ENCODE peak calls at places on chromosomes 13 and 19, in four cellular contexts. T, D, R and Y are unnamed samples.

GRCh38 chr13:40220299-40220935 is 446.0 kb downstream of the FOXO1 start:
- DNase-seq in T (no peak), D (no peak), R (no peak), Y (no peak)

GRCh38 chr13:30846311-30846710 is 59.8 kb upstream of the MEDAG start:
- DNase-seq in T (no peak), D (no peak), R (no peak), Y (no peak)

GRCh38 chr13:61600360-61601033 is 184.8 kb upstream of the PCDH20 start:
- DNase-seq in T (no peak), D (no peak), R (no peak), Y (no peak)

GRCh38 chr19:7444042-7444441 is 44.8 kb downstream of the PEX11G start:
- DNase-seq in T (no peak), D (no peak), R (no peak), Y (no peak)

GRCh38 chr13:34357435-34358232 is 539.7 kb downstream of the RFC3 start:
- DNase-seq in T (peak; percentile 44), D (peak; percentile 11), R (no peak), Y (no peak)

GRCh38 chr19:33260628-33261418 is 35.2 kb upstream of the SLC7A10 start:
- DNase-seq in T (no peak), D (peak; percentile 73), R (no peak), Y (peak; percentile 92)

GRCh38 chr19:29926801-29927200 is 15.2 kb upstream of the URI1 start:
- DNase-seq in T (no peak), D (no peak), R (no peak), Y (no peak)

GRCh38 chr13:112588490-112589297 is 741 bp upstream of the TUBGCP3 start:
- DNase-seq in T (no peak), D (no peak), R (peak; percentile 32), Y (no peak)

GRCh38 chr19:6822311-6822670 is 49.8 kb downstream of the VAV1 start:
- DNase-seq in T (no peak), D (no peak), R (no peak), Y (no peak)

GRCh38 chr13:114022309-114022669 is 48.4 kb upstream of the C13orf46 start:
- DNase-seq in T (no peak), D (no peak), R (no peak), Y (no peak)

GRCh38 chr13:30744056-30744684 is 8.8 kb downstream of the ALOX5AP start:
- DNase-seq in T (no peak), D (peak; percentile 21), R (no peak), Y (no peak)

GRCh38 chr19:29952127-29952526 is 10.1 kb downstream of the URI1 start:
- DNase-seq in T (no peak), D (no peak), R (no peak), Y (no peak)

GRCh38 chr19:485583-486236 is 10.6 kb upstream of the MADCAM1 start:
- DNase-seq in T (no peak), D (no peak), R (no peak), Y (no peak)

GRCh38 chr19:5321851-5322681 is 18.5 kb downstream of the PTPRS start:
- DNase-seq in T (no peak), D (no peak), R (no peak), Y (peak; percentile 8)

GRCh38 chr19:11693505-11694499 is 44.9 kb downstream of the ZNF823 start:
- DNase-seq in T (peak; percentile 54), D (no peak), R (peak; percentile 55), Y (no peak)

GRCh38 chr19:752652-753517 is 2.0 kb downstream of the MISP start:
- DNase-seq in T (peak; percentile 87), D (no peak), R (no peak), Y (no peak)

GRCh38 chr13:33260168-33261098 is 25.1 kb downstream of the STARD13 start:
- DNase-seq in T (no peak), D (no peak), R (no peak), Y (no peak)

GRCh38 chr13:97659602-97660001 is 225.6 kb downstream of the RAP2A start:
- DNase-seq in T (no peak), D (no peak), R (no peak), Y (no peak)

GRCh38 chr13:35630551-35631275 is 154.2 kb upstream of the MAB21L1 start:
- DNase-seq in T (peak; percentile 30), D (no peak), R (peak; percentile 8), Y (no peak)

GRCh38 chr13:29743229-29743786 is 107.1 kb downstream of the UBL3 start:
- DNase-seq in T (no peak), D (no peak), R (no peak), Y (no peak)

GRCh38 chr19:45076029-45076850 is at the start of gene ZNF296:
- DNase-seq in T (peak; percentile 80), D (peak; percentile 73), R (peak; percentile 64), Y (peak; percentile 67)

GRCh38 chr13:31045621-31046081 is 113.2 kb downstream of the TEX26 start:
- DNase-seq in T (peak; percentile 84), D (peak; percentile 17), R (peak; percentile 52), Y (no peak)

GRCh38 chr19:7681336-7682174 is 922 bp downstream of the TRAPPC5 start:
- DNase-seq in T (peak; percentile 90), D (peak; percentile 93), R (no peak), Y (no peak)

GRCh38 chr19:48810151-48810550 is 678 bp downstream of the BCAT2 start:
- DNase-seq in T (no peak), D (no peak), R (no peak), Y (no peak)

GRCh38 chr13:111384441-111385181 is 64.2 kb downstream of the TEX29 start:
- DNase-seq in T (no peak), D (peak; percentile 37), R (no peak), Y (peak; percentile 91)

GRCh38 chr19:42528354-42529247 is at the start of gene CEACAM1:
- DNase-seq in T (peak; percentile 3), D (no peak), R (peak; percentile 49), Y (no peak)

GRCh38 chr13:67097856-67098255 is 132.3 kb downstream of the PCDH9 start:
- DNase-seq in T (no peak), D (no peak), R (no peak), Y (no peak)

GRCh38 chr19:58128041-58128685 is 22.4 kb downstream of the ZNF329 start:
- DNase-seq in T (no peak), D (no peak), R (no peak), Y (no peak)

GRCh38 chr19:33302974-33303790 is 848 bp upstream of the CEBPA start:
- DNase-seq in T (peak; percentile 80), D (no peak), R (no peak), Y (no peak)

GRCh38 chr13:99484405-99484981 is 16.8 kb upstream of the TM9SF2 start:
- DNase-seq in T (peak; percentile 70), D (peak; percentile 41), R (no peak), Y (no peak)

GRCh38 chr13:87274209-87274819 is 396.9 kb upstream of the SLITRK5 start:
- DNase-seq in T (peak; percentile 2), D (no peak), R (peak; percentile 42), Y (peak; percentile 30)

GRCh38 chr13:90201198-90201597 is 1146.3 kb upstream of the MIR17HG start:
- DNase-seq in T (no peak), D (no peak), R (no peak), Y (no peak)

GRCh38 chr13:113916330-113916815 is 52.5 kb upstream of the GAS6 start:
- DNase-seq in T (no peak), D (no peak), R (no peak), Y (no peak)

GRCh38 chr19:51799311-51799997 is 4.5 kb downstream of the FPR3 start:
- DNase-seq in T (peak; percentile 89), D (no peak), R (no peak), Y (peak; percentile 68)

GRCh38 chr19:42420055-42420544 is 7.1 kb downstream of the LIPE start:
- DNase-seq in T (peak; percentile 77), D (peak; percentile 20), R (no peak), Y (peak; percentile 39)

GRCh38 chr13:64414381-64414780 is 2815.8 kb downstream of the PCDH9 start:
- DNase-seq in T (no peak), D (no peak), R (no peak), Y (no peak)

GRCh38 chr13:106599875-106600797 is 32.2 kb upstream of the ARGLU1 start:
- DNase-seq in T (no peak), D (peak; percentile 8), R (no peak), Y (no peak)

GRCh38 chr19:35037716-35038622 is 3.6 kb upstream of the HPN start:
- DNase-seq in T (no peak), D (no peak), R (no peak), Y (peak; percentile 27)

GRCh38 chr19:2607712-2608601 is 94.5 kb downstream of the GNG7 start:
- DNase-seq in T (no peak), D (no peak), R (no peak), Y (no peak)